ENCODE peak calls at places on chromosomes 7 and 10, in five cellular contexts. G is stomach, B is GM12878, M is K562, I is SK-N-SH. R is an unnamed sample.

GRCh38 chr7:88226886-88227516 is 7.2 kb upstream of the SRI start:
- DNase-seq in G (peak; percentile 60), B (no peak), I (no peak), M (no peak), R (no peak)

GRCh38 chr10:126130291-126130710 is 233.9 kb downstream of the FANK1 start:
- DNase-seq in B (no peak), I (no peak), M (no peak), G (no peak), R (no peak)

GRCh38 chr10:78640981-78641646 is 427.7 kb upstream of the ZMIZ1 start:
- DNase-seq in I (no peak), M (no peak), G (no peak), B (no peak), R (no peak)

GRCh38 chr7:41869091-41869490 is 166.2 kb upstream of the INHBA start:
- DNase-seq in M (no peak), B (no peak), G (no peak), I (no peak), R (no peak)

GRCh38 chr10:29397221-29397620 is 108.4 kb downstream of the LYZL1 start:
- DNase-seq in M (no peak), B (no peak), I (no peak), G (no peak), R (no peak)

GRCh38 chr7:69042138-69042537 is 556.1 kb upstream of the AUTS2 start:
- DNase-seq in M (no peak), G (no peak), B (no peak), I (no peak), R (no peak)

GRCh38 chr10:97039538-97040247 is 146.1 kb downstream of the SLIT1 start:
- DNase-seq in G (no peak), I (no peak), B (no peak), M (no peak), R (no peak)

GRCh38 chr10:60140681-60141632 is 234.6 kb upstream of the CCDC6 start:
- DNase-seq in I (no peak), B (no peak), G (no peak), M (peak; percentile 79), R (peak; percentile 80)

GRCh38 chr10:43427166-43427825 is 9.6 kb upstream of the ZNF487 start:
- DNase-seq in G (no peak), B (no peak), I (no peak), M (no peak), R (peak; percentile 4)

GRCh38 chr7:92735707-92736106 is 100.7 kb downstream of the CDK6 start:
- DNase-seq in M (no peak), B (no peak), G (no peak), I (no peak), R (no peak)

GRCh38 chr10:78550090-78550489 is 516.4 kb downstream of the RPS24 start:
- DNase-seq in G (no peak), B (no peak), I (no peak), M (no peak), R (no peak)

GRCh38 chr10:98391578-98391991 is 23.4 kb downstream of the PYROXD2 start:
- DNase-seq in M (no peak), B (no peak), I (no peak), G (no peak), R (peak; percentile 85)

GRCh38 chr10:86594535-86594934 is 59.8 kb upstream of the OPN4 start:
- DNase-seq in I (no peak), M (no peak), G (no peak), B (no peak), R (no peak)

GRCh38 chr7:25360471-25360870 is 132.2 kb upstream of the NPVF start:
- DNase-seq in I (no peak), B (no peak), M (no peak), G (no peak), R (no peak)

GRCh38 chr7:21948364-21948763 is 2.7 kb upstream of the CDCA7L start:
- DNase-seq in G (no peak), B (no peak), M (no peak), I (no peak), R (no peak)
- H3K4me1 ChIP-seq in G (peaks cover 22% of the 10 kb centered on the region), B (peaks cover 26% of the 10 kb centered on the region), M (peaks cover 6% of the 10 kb centered on the region), I (no peaks in the 10 kb centered on the region), R (peaks cover 18% of the 10 kb centered on the region)

DNA sequence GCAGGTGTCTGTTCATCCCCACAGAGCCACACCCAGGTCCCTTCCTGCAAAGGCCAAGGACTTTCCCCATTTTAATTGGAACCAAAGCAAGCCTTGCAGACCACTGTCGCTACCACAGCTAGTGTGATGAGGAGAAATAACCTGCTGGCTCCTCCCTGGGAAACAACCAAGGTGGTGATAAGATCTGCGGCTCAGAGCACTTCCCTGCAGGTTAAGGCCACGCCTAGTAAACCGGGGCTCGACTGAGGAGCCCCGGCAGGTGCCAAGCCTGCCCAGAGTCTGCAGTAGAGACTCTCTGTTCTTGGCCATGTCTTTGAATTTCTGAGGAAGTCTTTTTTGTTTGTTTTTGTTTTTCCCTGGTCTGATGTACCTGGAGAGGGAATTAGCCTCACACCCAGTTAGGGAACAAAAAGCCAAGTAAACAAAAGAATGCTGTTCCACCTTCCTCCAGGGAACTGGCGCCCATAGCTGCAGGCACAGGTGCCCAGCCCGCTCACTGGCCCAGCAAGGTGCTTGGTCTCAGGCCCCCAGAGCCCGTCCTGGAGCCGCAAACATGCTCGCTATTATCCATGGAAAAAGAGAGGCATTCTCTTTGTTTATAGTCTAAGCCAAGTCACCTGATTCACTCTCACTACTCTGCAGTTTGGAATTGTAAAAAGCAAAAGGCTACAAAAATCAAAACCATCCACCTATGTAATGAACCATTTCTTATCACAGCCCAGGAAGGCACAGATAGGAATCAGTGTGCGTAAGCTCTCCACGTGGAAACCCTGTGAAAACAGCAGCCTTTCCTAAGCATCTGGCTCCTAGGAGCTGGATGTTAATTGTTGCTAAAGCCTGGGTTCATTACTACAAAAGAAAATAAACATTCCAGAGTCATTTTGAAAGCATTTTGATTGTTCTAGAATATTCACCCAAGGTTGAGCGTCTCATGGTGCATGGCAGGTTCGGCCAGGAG is 2.7 kb downstream of the GPR146 start:
- DNase-seq in I (peak; percentile 74), G (peak; percentile 81), M (peak; percentile 25), B (no peak), R (no peak)
- H3K27ac ChIP-seq in I (peak overlapping the region; percentile 56), G (peak overlapping the region; percentile 93), M (no peak overlapping the region), B (no peak overlapping the region), R (no peak overlapping the region)

DNA sequence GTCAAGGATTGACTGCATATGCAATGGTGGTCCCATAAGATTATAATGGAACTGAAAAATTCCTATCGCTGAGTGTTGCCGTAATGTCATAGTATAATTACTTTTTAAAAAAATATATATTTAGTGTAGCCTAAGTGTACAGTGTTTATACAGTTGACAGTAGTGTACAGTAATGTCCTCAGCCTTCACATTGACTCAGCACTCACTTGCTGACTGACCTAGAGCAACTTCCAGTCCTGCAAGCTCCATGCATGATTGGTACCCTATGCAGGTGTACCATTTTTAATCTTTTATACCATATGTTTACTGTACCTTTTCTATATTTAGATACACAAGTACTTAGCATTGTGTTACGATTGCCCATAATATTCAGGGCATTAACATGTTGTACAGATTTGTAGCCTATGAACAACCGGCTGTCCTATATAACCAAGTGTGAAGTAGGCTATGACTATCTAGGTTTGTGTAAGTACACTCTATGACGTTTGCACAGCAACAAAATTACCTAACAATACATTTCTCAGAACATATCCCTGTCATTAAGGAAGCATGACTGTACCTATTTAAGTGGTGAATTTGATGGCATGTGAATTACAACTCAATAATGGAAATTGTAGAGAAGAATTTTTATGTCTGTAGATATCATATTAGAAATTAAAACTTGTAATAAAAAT is 40.9 kb downstream of the CCNY start:
- DNase-seq in B (no peak), G (no peak), I (no peak), M (no peak), R (no peak)
- TF ChIP-seq EP300 in B (no peak), G (no peak), I (no peak), M (no peak), R (no peak)

GRCh38 chr10:122493761-122494160 is 32.4 kb downstream of the HTRA1 start:
- DNase-seq in M (no peak), B (no peak), I (no peak), G (no peak), R (no peak)
- H3K4me1 ChIP-seq in M (no peaks in the 10 kb centered on the region), B (no peaks in the 10 kb centered on the region), I (peaks cover 13% of the 10 kb centered on the region), G (peaks cover 6% of the 10 kb centered on the region), R (peaks cover 66% of the 10 kb centered on the region)

GRCh38 chr10:112834661-112835060 is 115.4 kb upstream of the TCF7L2 start:
- DNase-seq in M (no peak), B (no peak), G (no peak), I (no peak), R (no peak)

GRCh38 chr10:112831826-112832225 is 118.2 kb upstream of the TCF7L2 start:
- DNase-seq in G (no peak), I (no peak), B (no peak), M (no peak), R (no peak)

GRCh38 chr10:112835933-112836564 is 114.0 kb upstream of the TCF7L2 start:
- DNase-seq in G (no peak), I (no peak), B (no peak), M (no peak), R (peak; percentile 78)

GRCh38 chr10:112832959-112833358 is 117.1 kb upstream of the TCF7L2 start:
- DNase-seq in G (no peak), B (no peak), I (no peak), M (no peak), R (no peak)

DNA sequence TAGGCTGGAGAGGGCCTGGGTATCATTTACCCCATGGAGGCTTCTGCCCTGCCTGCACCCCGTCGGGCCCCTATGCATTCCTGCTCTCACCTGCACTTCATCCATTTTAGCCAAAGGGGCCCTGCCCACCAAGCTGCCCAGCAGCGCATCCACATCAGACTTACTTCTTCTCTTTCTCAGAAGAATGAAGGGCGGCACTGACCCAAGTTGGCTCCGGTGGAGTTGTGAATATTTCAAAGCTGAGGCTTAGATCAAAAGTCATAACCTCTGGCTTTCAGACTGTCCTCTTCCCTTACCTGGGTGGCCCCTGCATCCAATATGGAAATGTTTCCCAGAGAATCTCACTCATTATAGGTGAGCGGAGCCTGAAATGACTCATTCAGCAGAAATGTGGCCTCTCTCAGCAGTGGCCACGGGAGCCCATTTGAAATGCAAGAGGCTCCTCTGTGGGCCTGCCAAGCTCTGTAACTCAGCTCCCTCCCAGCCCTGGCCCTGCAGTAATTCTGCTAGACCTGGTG is 117.6 kb upstream of the TCF7L2 start:
- DNase-seq in B (no peak), M (no peak), G (no peak), I (no peak), R (no peak)
- H3K27ac ChIP-seq in B (no peak overlapping the region), M (no peak overlapping the region), G (no peak overlapping the region), I (no peak overlapping the region), R (no peak overlapping the region)

GRCh38 chr10:32961343-32961891 is 3.4 kb upstream of the ITGB1 start:
- DNase-seq in I (no peak), M (no peak), B (no peak), G (no peak), R (no peak)

GRCh38 chr10:32961892-32962369 is 3.9 kb upstream of the ITGB1 start:
- DNase-seq in M (peak; percentile 65), G (no peak), B (no peak), I (no peak), R (no peak)

GRCh38 chr10:32962541-32962940 is 4.5 kb upstream of the ITGB1 start:
- DNase-seq in M (no peak), B (no peak), I (no peak), G (no peak), R (no peak)

GRCh38 chr10:32964261-32964660 is 6.2 kb upstream of the ITGB1 start:
- DNase-seq in I (no peak), B (no peak), M (no peak), G (no peak), R (no peak)

GRCh38 chr10:32963102-32963501 is 5.1 kb upstream of the ITGB1 start:
- DNase-seq in I (no peak), G (no peak), M (no peak), B (no peak), R (no peak)
- TF ChIP-seq EP300 in I (no peak), G (no peak), M (no peak), B (no peak), R (no peak)

GRCh38 chr7:47886412-47886811 is 61.9 kb downstream of the PKD1L1 start:
- DNase-seq in B (no peak), I (no peak), G (no peak), M (no peak), R (no peak)
- H3K4me1 ChIP-seq in B (no peaks in the 10 kb centered on the region), I (no peaks in the 10 kb centered on the region), G (no peaks in the 10 kb centered on the region), M (no peaks in the 10 kb centered on the region), R (no peaks in the 10 kb centered on the region)